ENCODE peak calls at places on chromosome 18, in six cellular contexts. A is sigmoid colon, Y is psoas muscle, P is A673, G is RWPE1, Q is prostate gland. I is an unnamed sample.

GRCh38 chr18:8942909-8943545 is 159.5 kb upstream of the NDUFV2 start:
- DNase-seq in Y (no peak), P (no peak), G (no peak), A (no peak), Q (no peak), I (no peak)

GRCh38 chr18:59528866-59529265 is 168.4 kb downstream of the CCBE1 start:
- DNase-seq in G (no peak), Q (no peak), P (no peak), Y (no peak), A (no peak), I (no peak)

GRCh38 chr18:41391616-41392610 is 563.1 kb upstream of the PIK3C3 start:
- DNase-seq in Q (peak), A (no peak), G (peak), Y (peak), P (peak), I (peak)

GRCh38 chr18:37710731-37711130 is 145.1 kb upstream of the CELF4 start:
- DNase-seq in G (no peak), P (no peak), Y (no peak), A (no peak), Q (no peak), I (no peak)

GRCh38 chr18:42583197-42583776 is 532.2 kb downstream of the RIT2 start:
- DNase-seq in Q (no peak), P (no peak), A (no peak), Y (no peak), G (no peak), I (no peak)

GRCh38 chr18:5909130-5909529 is 13.8 kb upstream of the TMEM200C start:
- DNase-seq in G (no peak), Q (no peak), Y (no peak), A (no peak), P (no peak), I (no peak)

GRCh38 chr18:52288403-52289004 is 51.5 kb upstream of the DCC start:
- DNase-seq in A (no peak), Q (no peak), G (peak), Y (no peak), P (peak), I (no peak)

GRCh38 chr18:51287818-51288508 is 90.5 kb upstream of the MEX3C start:
- DNase-seq in G (no peak), Q (no peak), Y (no peak), A (no peak), P (no peak), I (no peak)

GRCh38 chr18:79988079-79988924 is at the start of gene TXNL4A:
- DNase-seq in G (peak), P (peak), Y (peak), A (peak), Q (peak), I (peak)

GRCh38 chr18:27665264-27665799 is 480.2 kb upstream of the CHST9 start:
- DNase-seq in A (no peak), Y (no peak), P (no peak), Q (no peak), G (no peak), I (no peak)
- H3K27ac ChIP-seq in A (no peak), Y (no peak), P (no peak), Q (no peak), G (no peak), I (no peak)

GRCh38 chr18:67705748-67706147 is 189.2 kb upstream of the DSEL start:
- DNase-seq in Q (no peak), P (peak), Y (no peak), A (no peak), G (no peak), I (no peak)
- TF ChIP-seq CTCF in Q (no peak), P (peak), Y (no peak), A (no peak), G (no peak), I (peak)

DNA sequence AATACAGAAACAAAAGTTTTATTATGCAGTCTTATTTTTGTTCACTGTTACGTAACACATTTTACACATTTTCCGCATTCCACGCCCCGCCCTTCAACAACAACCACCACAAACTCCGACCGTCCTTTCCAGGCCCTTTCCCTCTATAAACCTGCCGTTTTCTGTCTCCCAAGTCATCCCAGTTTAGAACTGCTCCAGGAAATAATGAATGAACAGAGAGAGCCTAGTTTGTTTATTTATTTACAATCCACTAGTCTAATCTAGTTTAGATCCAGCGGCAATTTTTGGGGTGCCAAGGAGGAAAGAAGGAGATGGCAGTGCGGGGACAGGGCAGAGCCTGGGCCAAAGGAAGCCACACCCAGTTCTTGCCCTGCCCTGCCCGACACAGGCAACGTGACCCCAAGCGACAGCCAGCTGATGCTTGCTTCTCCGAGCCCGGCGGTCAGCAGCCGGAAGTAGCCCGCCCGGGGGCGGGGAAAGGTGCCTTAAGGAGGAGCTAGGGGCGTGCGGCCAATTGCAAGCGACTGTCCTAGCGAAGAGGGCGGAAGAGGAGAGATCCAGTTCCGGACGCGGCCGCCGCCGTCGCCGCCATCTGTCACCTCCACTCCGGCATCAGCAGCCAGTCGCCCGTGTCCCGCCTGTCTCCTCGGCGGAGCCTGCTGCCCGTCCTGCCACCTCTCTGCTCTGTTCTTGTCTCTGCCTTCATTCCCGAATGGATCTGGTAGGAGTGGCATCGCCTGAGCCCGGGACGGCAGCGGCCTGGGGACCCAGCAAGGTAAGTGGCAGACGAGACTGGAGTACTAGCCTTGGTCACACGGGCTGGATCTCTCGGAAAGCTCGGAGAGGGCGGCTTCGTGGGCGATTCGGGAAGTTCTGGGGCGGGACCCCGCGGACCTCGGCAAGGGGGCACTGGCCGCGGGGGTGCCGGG is at the start of gene RIOK3:
- DNase-seq in G (peak), Q (peak), A (peak), Y (peak), P (peak), I (peak)
- H3K27ac ChIP-seq in G (peak), Q (peak), A (peak), Y (peak), P (peak), I (peak)

DNA sequence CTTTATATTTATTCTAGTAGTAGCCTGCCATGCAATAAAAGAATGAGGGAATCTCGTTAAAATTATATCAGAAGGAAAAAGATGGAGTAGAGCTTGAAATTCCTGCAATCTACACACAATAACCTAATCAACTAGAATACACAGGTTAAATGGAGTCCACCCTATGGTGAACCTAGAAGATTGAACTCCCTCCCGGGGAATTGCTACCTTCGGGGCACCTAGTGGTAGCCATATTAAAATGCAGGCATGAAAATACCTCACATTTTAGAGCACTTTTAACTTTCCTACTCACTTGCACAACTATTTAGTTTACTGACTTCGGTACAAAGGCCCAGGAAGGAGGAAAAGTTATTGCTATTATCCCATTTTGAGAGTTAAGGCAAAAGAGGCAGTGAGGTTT is 174.5 kb downstream of the SS18 start:
- DNase-seq in P (no peak), Y (no peak), A (no peak), G (no peak), Q (no peak), I (no peak)
- TF ChIP-seq CTCF in P (peak), Y (no peak), A (no peak), G (no peak), Q (no peak), I (peak)

GRCh38 chr18:58051765-58052460 is 7.9 kb downstream of the NEDD4L start:
- DNase-seq in P (peak), Y (no peak), A (no peak), Q (no peak), G (peak), I (peak)
- H3K27ac ChIP-seq in P (no peak), Y (no peak), A (no peak), Q (no peak), G (no peak), I (no peak)

DNA sequence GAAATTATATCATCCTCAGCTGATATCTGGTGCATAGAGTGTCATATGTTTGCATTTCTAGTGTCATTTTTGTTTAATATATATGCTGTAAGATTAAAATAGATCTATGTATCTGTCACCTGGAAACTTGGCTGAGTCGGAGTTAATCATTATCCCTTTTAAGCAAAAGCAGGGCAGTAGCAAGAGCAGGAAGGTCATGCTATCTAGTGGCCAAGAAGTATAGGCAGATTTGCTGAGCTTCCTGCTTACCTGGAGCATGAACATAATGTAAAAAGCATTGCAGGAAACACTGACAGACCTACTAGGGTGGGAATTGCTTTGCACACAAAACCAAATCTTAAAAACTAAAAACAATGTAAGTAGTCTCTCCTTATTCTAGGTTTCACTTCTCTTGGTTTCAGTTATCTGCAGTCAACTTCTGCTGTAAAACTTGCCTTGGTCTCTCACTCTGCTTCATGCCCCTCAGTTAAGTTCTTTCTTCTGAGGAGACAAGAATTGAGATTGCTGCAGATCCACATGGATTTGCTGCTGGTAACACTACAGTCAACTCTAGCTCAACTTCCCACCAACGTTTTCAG is 295.3 kb downstream of the CDH7 start:
- DNase-seq in A (no peak), Q (no peak), Y (no peak), G (no peak), P (no peak), I (no peak)
- TF ChIP-seq CTCF in A (no peak), Q (no peak), Y (no peak), G (no peak), P (no peak), I (no peak)

GRCh38 chr18:62450175-62450545 is 72.7 kb upstream of the ZCCHC2 start:
- DNase-seq in Q (no peak), G (no peak), Y (no peak), A (no peak), P (no peak), I (no peak)
- H3K27ac ChIP-seq in Q (no peak), G (no peak), Y (peak), A (no peak), P (no peak), I (no peak)

GRCh38 chr18:49024408-49024807 is 73.6 kb upstream of the SMAD7 start:
- DNase-seq in Q (no peak), G (no peak), A (no peak), Y (peak), P (no peak), I (no peak)

GRCh38 chr18:49024808-49025361 is 74.1 kb upstream of the SMAD7 start:
- DNase-seq in Q (no peak), A (no peak), G (no peak), Y (peak), P (no peak), I (no peak)

GRCh38 chr18:49026501-49027378 is 76.0 kb upstream of the SMAD7 start:
- DNase-seq in A (no peak), G (no peak), Y (peak), P (no peak), Q (no peak), I (no peak)

GRCh38 chr18:49025767-49026500 is 75.2 kb upstream of the SMAD7 start:
- DNase-seq in Q (no peak), G (no peak), A (no peak), P (no peak), Y (peak), I (no peak)

GRCh38 chr18:49025426-49025766 is 74.6 kb upstream of the SMAD7 start:
- DNase-seq in Y (peak), P (no peak), G (no peak), Q (no peak), A (no peak), I (no peak)
- TF ChIP-seq CTCF in Y (no peak), P (no peak), G (no peak), Q (no peak), A (no peak), I (no peak)